ENCODE peak calls at places on chromosomes 2 and 18, in six cellular contexts. D is HCT116, P is H1, C is HepG2, A is GM12878, N is SK-N-SH. R is an unnamed sample.

GRCh38 chr2:43473767-43474166 is 122.1 kb downstream of the THADA start:
- DNase-seq in P (no peak), C (no peak), D (no peak), N (no peak), A (no peak), R (no peak)

GRCh38 chr18:34077599-34077998 is 147.1 kb downstream of the NOL4 start:
- DNase-seq in N (no peak), P (no peak), C (no peak), A (no peak), D (no peak), R (no peak)

GRCh38 chr2:199457147-199458016 is at the start of gene SATB2:
- DNase-seq in P (peak), A (no peak), N (peak), C (no peak), D (peak), R (no peak)

GRCh38 chr2:101831351-101831865 is 133.9 kb downstream of the MAP4K4 start:
- DNase-seq in A (no peak), P (peak), C (peak), D (peak), N (peak), R (peak)

GRCh38 chr2:174577967-174578589 is 19.5 kb downstream of the WIPF1 start:
- DNase-seq in D (no peak), P (no peak), N (peak), C (no peak), A (no peak), R (no peak)

GRCh38 chr2:65662654-65663432 is 230.4 kb upstream of the SPRED2 start:
- DNase-seq in D (no peak), P (no peak), C (no peak), A (no peak), N (no peak), R (no peak)

GRCh38 chr2:47568164-47568861 is 165.4 kb downstream of the MSH2 start:
- DNase-seq in D (no peak), C (no peak), N (no peak), A (no peak), P (no peak), R (no peak)

GRCh38 chr18:48488388-48488850 is 50.4 kb upstream of the CTIF start:
- DNase-seq in D (peak), P (no peak), N (no peak), A (no peak), C (peak), R (peak)

GRCh38 chr2:35783723-35784122 is 571.9 kb upstream of the CRIM1 start:
- DNase-seq in A (no peak), N (no peak), C (peak), D (no peak), P (no peak), R (no peak)

GRCh38 chr2:222989431-222989830 is 62.6 kb upstream of the KCNE4 start:
- DNase-seq in D (no peak), C (no peak), P (no peak), A (no peak), N (no peak), R (no peak)

GRCh38 chr2:124283090-124283489 is 258.0 kb downstream of the CNTNAP5 start:
- DNase-seq in N (no peak), P (no peak), A (no peak), C (no peak), D (no peak), R (peak)

GRCh38 chr2:20642026-20642971 is 8.6 kb downstream of the HS1BP3 start:
- DNase-seq in C (peak), N (peak), D (peak), A (no peak), P (peak), R (peak)

GRCh38 chr2:135951071-135951583 is 34.3 kb downstream of the DARS1 start:
- DNase-seq in C (no peak), A (no peak), P (no peak), D (no peak), N (no peak), R (no peak)

GRCh38 chr2:14148186-14148585 is 484.3 kb upstream of the LRATD1 start:
- DNase-seq in A (no peak), C (no peak), P (no peak), N (no peak), D (no peak), R (no peak)

GRCh38 chr2:227155395-227155794 is 8.6 kb downstream of the COL4A4 start:
- DNase-seq in D (no peak), N (no peak), C (no peak), P (no peak), A (no peak), R (no peak)

GRCh38 chr2:167670588-167670987 is 576.8 kb downstream of the STK39 start:
- DNase-seq in C (no peak), P (no peak), N (no peak), D (no peak), A (no peak), R (no peak)

GRCh38 chr2:27378809-27379290 is 1.7 kb downstream of the ZNF513 start:
- DNase-seq in P (no peak), A (no peak), C (no peak), D (no peak), N (no peak), R (no peak)

GRCh38 chr18:48876590-48876989 is 74.2 kb downstream of the SMAD7 start:
- DNase-seq in D (no peak), A (no peak), P (no peak), C (no peak), N (no peak), R (no peak)

GRCh38 chr18:79579807-79580480 is 99.7 kb upstream of the CTDP1 start:
- DNase-seq in C (no peak), N (no peak), P (peak), A (no peak), D (no peak), R (no peak)
- TF ChIP-seq YY1 in C (no peak), N (no peak), P (no peak), A (no peak), D (no peak), R (no peak)

GRCh38 chr2:239312741-239313246 is 88.0 kb downstream of the HDAC4 start:
- DNase-seq in D (no peak), A (no peak), P (peak), N (peak), C (no peak), R (no peak)

GRCh38 chr2:239313776-239314175 is 87.0 kb downstream of the HDAC4 start:
- DNase-seq in D (no peak), P (peak), N (no peak), A (no peak), C (no peak), R (no peak)

GRCh38 chr2:239312081-239312501 is 88.7 kb downstream of the HDAC4 start:
- DNase-seq in A (no peak), C (no peak), D (no peak), P (no peak), N (no peak), R (no peak)

GRCh38 chr2:239311132-239312040 is 89.4 kb downstream of the HDAC4 start:
- DNase-seq in N (no peak), A (no peak), C (no peak), D (no peak), P (peak), R (no peak)

GRCh38 chr2:239313251-239313650 is 87.6 kb downstream of the HDAC4 start:
- DNase-seq in P (no peak), C (no peak), D (no peak), N (no peak), A (no peak), R (no peak)
- TF ChIP-seq YY1 in P (no peak), C (no peak), D (no peak), N (no peak), A (no peak), R (no peak)

DNA sequence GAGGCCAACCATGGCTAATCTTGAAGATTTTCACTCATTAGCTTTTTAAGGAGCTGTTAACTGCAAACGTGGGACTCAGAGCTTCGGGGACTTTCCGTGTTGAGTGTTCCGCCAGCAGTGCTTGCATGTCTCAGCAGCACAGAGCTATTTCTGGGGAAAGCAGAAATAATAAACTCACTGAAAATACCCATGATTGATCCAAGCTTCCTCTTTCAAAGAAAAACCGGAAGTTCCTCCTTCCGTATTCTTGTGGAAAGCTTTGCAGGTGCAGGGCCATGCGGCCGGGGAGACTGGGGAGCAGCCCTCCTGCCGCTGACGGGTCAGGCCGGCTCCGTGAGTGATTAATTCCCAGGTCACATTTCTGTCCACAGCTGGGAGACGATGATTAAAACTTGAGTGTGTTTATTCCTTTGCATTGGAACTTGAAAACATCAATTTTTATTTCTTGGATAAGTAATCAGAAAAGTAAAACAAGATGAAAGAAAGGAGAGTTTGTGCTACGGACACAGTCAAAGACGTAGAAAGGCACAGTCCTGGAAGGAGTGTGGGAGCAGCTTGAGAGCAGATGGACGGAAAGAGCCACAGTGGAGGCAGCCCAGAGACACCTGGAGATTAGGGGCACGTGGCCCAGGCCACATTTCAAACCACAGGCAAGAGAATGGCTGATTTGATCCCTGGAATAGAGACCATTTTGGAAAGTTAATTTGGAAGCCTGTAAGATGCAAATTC is 54.2 kb upstream of the CTDP1 start:
- DNase-seq in D (no peak), A (peak), P (no peak), N (no peak), C (no peak), R (no peak)
- TF ChIP-seq YY1 in D (no peak), A (peak), P (no peak), N (no peak), C (no peak), R (no peak)

DNA sequence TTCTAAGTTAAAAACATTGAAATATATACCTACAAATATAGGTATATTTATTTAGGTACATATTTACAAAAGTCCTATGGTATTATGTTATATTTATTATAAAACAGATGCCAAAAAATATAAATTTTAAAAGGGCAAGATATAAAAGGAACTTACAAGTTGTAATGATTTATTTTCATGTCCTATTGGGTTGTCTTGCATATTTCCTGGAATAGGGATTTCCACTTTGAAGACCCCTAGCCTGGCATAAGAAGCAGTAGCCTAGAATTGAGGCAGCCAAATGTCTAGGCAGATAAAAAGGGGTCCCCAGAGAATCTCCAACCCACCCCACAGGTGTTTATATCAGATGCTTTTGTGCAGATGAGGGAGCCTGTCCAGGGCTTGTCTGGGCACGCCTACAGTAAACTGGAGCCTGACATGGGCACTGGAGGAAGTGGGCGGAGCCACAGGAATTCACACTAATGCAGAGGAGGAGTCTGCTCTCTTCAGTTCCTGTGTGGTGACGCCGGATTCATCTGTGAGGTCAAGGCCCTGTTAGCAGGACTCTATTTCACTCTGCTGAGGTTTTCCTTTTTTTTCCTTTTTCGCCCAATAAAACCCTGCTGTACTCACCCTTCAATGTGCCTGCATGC is 1088.9 kb upstream of the PIK3C3 start:
- DNase-seq in D (no peak), N (no peak), C (no peak), A (no peak), P (no peak), R (no peak)
- TF ChIP-seq YY1 in D (no peak), N (no peak), C (no peak), A (no peak), P (no peak), R (no peak)

DNA sequence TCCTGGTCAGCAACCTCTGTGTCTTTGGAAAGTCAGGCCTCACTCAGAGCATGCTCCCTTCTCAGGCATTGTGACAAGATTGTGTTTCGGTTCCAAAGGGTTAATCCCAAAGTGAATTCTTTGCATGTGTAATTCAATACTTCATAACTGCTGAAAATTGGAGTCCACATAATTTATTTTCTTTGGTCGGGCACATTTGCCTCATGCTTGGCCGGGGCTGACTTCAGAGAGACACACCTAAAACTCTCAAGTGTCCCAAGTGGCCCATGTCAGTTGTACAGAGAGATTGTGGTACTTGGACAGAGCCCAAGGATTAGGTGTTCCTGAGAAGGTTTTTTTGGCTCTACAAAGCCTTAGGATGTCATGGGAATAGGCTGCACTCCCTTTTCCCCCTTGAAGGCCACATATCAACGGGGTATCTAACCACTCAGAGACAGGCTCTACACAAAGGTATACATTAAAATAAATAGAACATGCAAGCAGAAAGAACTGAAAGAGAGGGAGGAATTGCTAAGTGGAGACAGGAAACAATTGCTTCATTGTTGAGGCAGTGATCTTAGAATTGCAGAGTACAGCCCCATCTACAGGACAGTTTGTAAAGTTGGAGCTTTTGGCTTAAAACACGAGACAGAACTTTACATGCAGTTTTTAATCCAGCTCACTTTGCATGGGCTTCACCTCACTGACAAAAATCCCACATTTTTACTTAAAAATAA is 1232.3 kb upstream of the ZEB2 start:
- DNase-seq in C (peak), N (peak), D (peak), P (no peak), A (no peak), R (peak)
- TF ChIP-seq YY1 in C (no peak), N (no peak), D (no peak), P (no peak), A (no peak), R (no peak)